ENCODE peak calls at places on chromosomes 13 and 19, in four cellular contexts. Y, O, B and V are unnamed samples.

GRCh38 chr19:10884273-10884672 is 12.9 kb downstream of the CARM1 start:
- DNase-seq in Y (no peak), O (no peak), B (peak; percentile 67), V (no peak)

GRCh38 chr13:34721631-34722144 is 220.4 kb upstream of the NBEA start:
- DNase-seq in Y (no peak), O (no peak), B (no peak), V (no peak)

GRCh38 chr19:53504903-53505302 is 33.0 kb upstream of the ZNF331 start:
- DNase-seq in Y (no peak), O (no peak), B (peak; percentile 5), V (no peak)

GRCh38 chr13:25171517-25172302 is at the start of gene AMER2:
- DNase-seq in Y (no peak), O (no peak), B (peak; percentile 23), V (no peak)

GRCh38 chr19:3324405-3324856 is 42.0 kb upstream of the NFIC start:
- DNase-seq in Y (peak; percentile 80), O (peak; percentile 28), B (peak; percentile 26), V (peak; percentile 81)

GRCh38 chr19:17950310-17951150 is 16.4 kb upstream of the KCNN1 start:
- DNase-seq in Y (peak; percentile 51), O (no peak), B (no peak), V (no peak)

GRCh38 chr19:7843521-7843920 is 13.5 kb downstream of the EVI5L start:
- DNase-seq in Y (no peak), O (no peak), B (no peak), V (no peak)

GRCh38 chr19:48558018-48558684 is 6.2 kb downstream of the SULT2B1 start:
- DNase-seq in Y (no peak), O (no peak), B (peak; percentile 45), V (no peak)

DNA sequence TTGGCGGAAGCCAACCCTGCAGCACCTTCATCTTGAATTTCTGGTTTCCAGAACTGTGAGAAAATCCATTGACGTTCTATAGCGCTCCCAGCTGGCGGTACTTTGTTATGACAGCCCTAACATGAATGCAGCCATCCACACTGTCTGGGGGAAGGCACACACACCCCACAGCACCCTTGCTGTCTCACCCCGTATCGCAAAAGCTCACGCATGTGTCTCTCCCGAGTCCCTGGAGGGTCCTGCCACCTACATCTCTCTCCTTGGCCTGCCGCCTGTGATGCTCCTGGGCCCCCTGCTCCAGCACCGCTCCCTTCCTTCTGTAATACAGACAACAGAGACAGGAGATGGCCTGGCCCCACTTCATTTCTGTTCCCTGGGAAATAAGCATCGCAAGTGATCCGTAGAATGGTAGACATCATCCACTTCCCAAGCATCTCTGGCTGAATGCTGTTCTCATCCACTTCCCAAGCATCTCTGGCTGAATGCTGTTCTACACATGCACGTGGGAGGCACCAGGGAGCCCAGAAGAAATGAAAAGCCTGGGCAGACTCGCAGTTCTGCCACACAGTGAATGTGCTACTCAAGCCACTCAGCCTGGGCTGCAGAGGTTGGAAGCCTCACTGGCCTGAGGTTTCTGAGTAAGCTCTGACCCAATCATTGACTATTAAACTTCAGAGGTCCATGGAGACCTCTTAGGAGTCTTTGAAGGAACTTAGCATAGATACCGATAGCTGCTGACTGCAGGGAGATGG is 29.6 kb downstream of the EPN1 start:
- DNase-seq in Y (no peak), O (no peak), B (no peak), V (no peak)
- TF ChIP-seq CTCF in Y (no peak), O (peak; percentile 11), B (peak; percentile 17), V (no peak)

GRCh38 chr19:36113895-36114762 is 546 bp downstream of the POLR2I start:
- DNase-seq in Y (peak; percentile 52), O (peak; percentile 23), B (peak; percentile 48), V (no peak)
- TF ChIP-seq CTCF in Y (no peak), O (no peak), B (peak; percentile 13), V (no peak)

GRCh38 chr19:40366697-40367561 is 18.4 kb downstream of the PLD3 start:
- DNase-seq in Y (no peak), O (no peak), B (peak; percentile 26), V (no peak)
- TF ChIP-seq CTCF in Y (no peak), O (no peak), B (no peak), V (no peak)

DNA sequence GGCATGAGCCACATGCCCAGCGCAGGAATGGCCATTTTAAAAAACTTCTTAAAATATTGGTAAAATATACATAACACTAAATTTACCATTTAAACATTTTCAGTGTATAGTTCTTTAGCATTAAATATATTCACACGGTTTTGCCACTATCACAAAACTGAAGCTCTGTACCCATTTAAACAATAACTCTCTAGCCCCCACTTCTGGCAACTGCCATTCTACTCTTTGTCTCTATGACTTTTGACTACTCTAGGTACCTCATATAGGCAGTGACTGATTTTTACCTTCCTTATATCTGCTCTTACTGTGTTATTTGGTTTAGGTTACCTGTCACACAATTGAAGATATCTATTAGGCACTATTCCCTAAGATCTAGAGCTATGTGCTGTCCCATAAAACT is 2.3 kb upstream of the KBTBD7 start:
- DNase-seq in Y (no peak), O (no peak), B (peak; percentile 9), V (no peak)
- TF ChIP-seq CTCF in Y (no peak), O (no peak), B (peak; percentile 51), V (peak; percentile 30)

GRCh38 chr13:86569974-86570373 is 770.8 kb upstream of the SLITRK6 start:
- DNase-seq in Y (no peak), O (no peak), B (no peak), V (no peak)

GRCh38 chr13:86569119-86569518 is 769.9 kb upstream of the SLITRK6 start:
- DNase-seq in Y (no peak), O (no peak), B (no peak), V (no peak)

GRCh38 chr13:86563308-86563707 is 764.1 kb upstream of the SLITRK6 start:
- DNase-seq in Y (no peak), O (no peak), B (peak; percentile 48), V (no peak)

GRCh38 chr13:86562876-86563275 is 763.7 kb upstream of the SLITRK6 start:
- DNase-seq in Y (no peak), O (no peak), B (no peak), V (no peak)

GRCh38 chr13:86567119-86567518 is 767.9 kb upstream of the SLITRK6 start:
- DNase-seq in Y (no peak), O (no peak), B (no peak), V (no peak)
- TF ChIP-seq CTCF in Y (no peak), O (no peak), B (no peak), V (no peak)